ENCODE peak calls at places on chromosomes 3 and 15, in seven cellular contexts. One of them, this sample, is unnamed.

GRCh38 chr15:77044228-77045042 is 26.5 kb downstream of the TSPAN3 start:
- DNase-seq in cardiac muscle cell: no peak
- DNase-seq in neural progenitor cell: no peak
- DNase-seq in pancreas: no peak
- DNase-seq in heart right ventricle: no peak
- DNase-seq in breast epithelium: no peak
- DNase-seq in colonic mucosa: no peak
- DNase-seq in this sample: no peak

GRCh38 chr3:147008458-147008857 is 397.9 kb downstream of the ZIC4 start:
- DNase-seq in cardiac muscle cell: no peak
- DNase-seq in neural progenitor cell: no peak
- DNase-seq in pancreas: no peak
- DNase-seq in heart right ventricle: no peak
- DNase-seq in breast epithelium: no peak
- DNase-seq in colonic mucosa: no peak
- DNase-seq in this sample: no peak

GRCh38 chr3:36697397-36698001 is 66.9 kb downstream of the DCLK3 start:
- DNase-seq in cardiac muscle cell: no peak
- DNase-seq in neural progenitor cell: peak; percentile 31
- DNase-seq in pancreas: no peak
- DNase-seq in heart right ventricle: no peak
- DNase-seq in breast epithelium: no peak
- DNase-seq in colonic mucosa: no peak
- DNase-seq in this sample: no peak

GRCh38 chr3:45816544-45816943 is 20.2 kb upstream of the SLC6A20 start:
- DNase-seq in cardiac muscle cell: peak; percentile 47
- DNase-seq in neural progenitor cell: no peak
- DNase-seq in pancreas: no peak
- DNase-seq in heart right ventricle: peak; percentile 18
- DNase-seq in breast epithelium: no peak
- DNase-seq in colonic mucosa: no peak
- DNase-seq in this sample: no peak

GRCh38 chr3:10088256-10088655 is 19.8 kb downstream of the FANCD2OS start:
- DNase-seq in cardiac muscle cell: no peak
- DNase-seq in neural progenitor cell: no peak
- DNase-seq in pancreas: no peak
- DNase-seq in heart right ventricle: no peak
- DNase-seq in breast epithelium: no peak
- DNase-seq in colonic mucosa: no peak
- DNase-seq in this sample: no peak

GRCh38 chr15:85620321-85621044 is 174.2 kb downstream of the KLHL25 start:
- DNase-seq in cardiac muscle cell: peak; percentile 80
- DNase-seq in neural progenitor cell: no peak
- DNase-seq in pancreas: no peak
- DNase-seq in heart right ventricle: no peak
- DNase-seq in breast epithelium: no peak
- DNase-seq in colonic mucosa: no peak
- DNase-seq in this sample: peak; percentile 9

GRCh38 chr15:45397116-45397665 is 18.8 kb upstream of the GATM start:
- DNase-seq in cardiac muscle cell: no peak
- DNase-seq in neural progenitor cell: no peak
- DNase-seq in pancreas: no peak
- DNase-seq in heart right ventricle: no peak
- DNase-seq in breast epithelium: no peak
- DNase-seq in colonic mucosa: no peak
- DNase-seq in this sample: no peak

GRCh38 chr3:155131104-155131503 is 51.0 kb downstream of the MME start:
- DNase-seq in cardiac muscle cell: peak; percentile 67
- DNase-seq in neural progenitor cell: no peak
- DNase-seq in pancreas: no peak
- DNase-seq in heart right ventricle: no peak
- DNase-seq in breast epithelium: no peak
- DNase-seq in colonic mucosa: no peak
- DNase-seq in this sample: no peak

GRCh38 chr15:70356062-70356860 is 258.5 kb upstream of the TLE3 start:
- DNase-seq in cardiac muscle cell: no peak
- DNase-seq in neural progenitor cell: no peak
- DNase-seq in pancreas: no peak
- DNase-seq in heart right ventricle: no peak
- DNase-seq in breast epithelium: no peak
- DNase-seq in colonic mucosa: no peak
- DNase-seq in this sample: no peak

GRCh38 chr3:130783629-130784028 is 37.0 kb upstream of the PIK3R4 start:
- DNase-seq in cardiac muscle cell: peak; percentile 80
- DNase-seq in neural progenitor cell: no peak
- DNase-seq in pancreas: no peak
- DNase-seq in heart right ventricle: no peak
- DNase-seq in breast epithelium: no peak
- DNase-seq in colonic mucosa: no peak
- DNase-seq in this sample: no peak

GRCh38 chr3:99753268-99753975 is 64.2 kb upstream of the CMSS1 start:
- DNase-seq in cardiac muscle cell: peak; percentile 93
- DNase-seq in neural progenitor cell: peak; percentile 79
- DNase-seq in pancreas: no peak
- DNase-seq in heart right ventricle: no peak
- DNase-seq in breast epithelium: no peak
- DNase-seq in colonic mucosa: no peak
- DNase-seq in this sample: peak; percentile 15

GRCh38 chr3:129022114-129022994 is 21.2 kb downstream of the EFCC1 start:
- DNase-seq in cardiac muscle cell: peak; percentile 90
- DNase-seq in neural progenitor cell: no peak
- DNase-seq in pancreas: peak; percentile 55
- DNase-seq in heart right ventricle: peak; percentile 83
- DNase-seq in breast epithelium: no peak
- DNase-seq in colonic mucosa: peak; percentile 62
- DNase-seq in this sample: no peak

GRCh38 chr3:36833160-36833814 is 68.9 kb upstream of the DCLK3 start:
- DNase-seq in cardiac muscle cell: no peak
- DNase-seq in neural progenitor cell: no peak
- DNase-seq in pancreas: no peak
- DNase-seq in heart right ventricle: no peak
- DNase-seq in breast epithelium: no peak
- DNase-seq in colonic mucosa: no peak
- DNase-seq in this sample: no peak

GRCh38 chr3:60010778-60011177 is 961.0 kb upstream of the CFAP20DC start:
- DNase-seq in cardiac muscle cell: no peak
- DNase-seq in neural progenitor cell: no peak
- DNase-seq in pancreas: no peak
- DNase-seq in heart right ventricle: no peak
- DNase-seq in breast epithelium: no peak
- DNase-seq in colonic mucosa: peak; percentile 18
- DNase-seq in this sample: peak; percentile 97

GRCh38 chr15:29685156-29686078 is 136.9 kb downstream of the TJP1 start:
- DNase-seq in cardiac muscle cell: peak; percentile 34
- DNase-seq in neural progenitor cell: no peak
- DNase-seq in pancreas: no peak
- DNase-seq in heart right ventricle: no peak
- DNase-seq in breast epithelium: no peak
- DNase-seq in colonic mucosa: no peak
- DNase-seq in this sample: no peak

GRCh38 chr3:194423317-194423716 is 24.3 kb upstream of the GP5 start:
- DNase-seq in cardiac muscle cell: no peak
- DNase-seq in neural progenitor cell: no peak
- DNase-seq in pancreas: no peak
- DNase-seq in heart right ventricle: no peak
- DNase-seq in breast epithelium: no peak
- DNase-seq in colonic mucosa: no peak
- DNase-seq in this sample: no peak

GRCh38 chr3:18224406-18224805 is 200.7 kb downstream of the SATB1 start:
- DNase-seq in cardiac muscle cell: no peak
- DNase-seq in neural progenitor cell: no peak
- DNase-seq in pancreas: no peak
- DNase-seq in heart right ventricle: no peak
- DNase-seq in breast epithelium: no peak
- DNase-seq in colonic mucosa: no peak
- DNase-seq in this sample: no peak

GRCh38 chr3:18225709-18226108 is 199.4 kb downstream of the SATB1 start:
- DNase-seq in cardiac muscle cell: no peak
- DNase-seq in neural progenitor cell: no peak
- DNase-seq in pancreas: no peak
- DNase-seq in heart right ventricle: no peak
- DNase-seq in breast epithelium: no peak
- DNase-seq in colonic mucosa: no peak
- DNase-seq in this sample: no peak

GRCh38 chr3:18232317-18232716 is 192.8 kb downstream of the SATB1 start:
- DNase-seq in cardiac muscle cell: no peak
- DNase-seq in neural progenitor cell: no peak
- DNase-seq in pancreas: no peak
- DNase-seq in heart right ventricle: no peak
- DNase-seq in breast epithelium: no peak
- DNase-seq in colonic mucosa: no peak
- DNase-seq in this sample: no peak

GRCh38 chr3:18223591-18224338 is 201.4 kb downstream of the SATB1 start:
- DNase-seq in cardiac muscle cell: no peak
- DNase-seq in neural progenitor cell: no peak
- DNase-seq in pancreas: no peak
- DNase-seq in heart right ventricle: no peak
- DNase-seq in breast epithelium: no peak
- DNase-seq in colonic mucosa: no peak
- DNase-seq in this sample: peak; percentile 16

DNA sequence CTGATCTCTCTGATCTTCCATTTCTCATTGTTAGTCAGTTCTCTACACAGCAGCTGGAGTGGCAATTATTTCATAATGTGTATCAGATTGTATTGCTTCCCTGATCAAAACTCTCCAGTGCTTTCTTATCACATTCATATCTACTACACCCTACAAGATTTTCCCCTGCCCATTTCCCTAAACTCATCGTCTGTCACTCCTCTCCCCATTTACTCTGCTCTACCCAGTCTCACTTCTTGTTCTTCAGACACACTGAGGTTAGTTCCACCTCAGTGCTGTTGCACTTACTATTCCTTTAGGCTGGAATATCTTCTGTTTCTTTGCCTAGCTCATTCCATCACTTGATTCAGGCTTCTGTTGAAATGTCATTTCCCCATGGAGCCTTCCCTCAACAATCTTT is 197.1 kb downstream of the SATB1 start:
- DNase-seq in cardiac muscle cell: no peak
- DNase-seq in neural progenitor cell: no peak
- DNase-seq in pancreas: no peak
- DNase-seq in heart right ventricle: no peak
- DNase-seq in breast epithelium: no peak
- DNase-seq in colonic mucosa: no peak
- DNase-seq in this sample: no peak
- H3K9me3 ChIP-seq in cardiac muscle cell: no peaks in the 10 kb centered on the region
- H3K9me3 ChIP-seq in neural progenitor cell: no peaks in the 10 kb centered on the region
- H3K9me3 ChIP-seq in pancreas: no peaks in the 10 kb centered on the region
- H3K9me3 ChIP-seq in heart right ventricle: no peaks in the 10 kb centered on the region
- H3K9me3 ChIP-seq in breast epithelium: no peaks in the 10 kb centered on the region
- H3K9me3 ChIP-seq in colonic mucosa: no peaks in the 10 kb centered on the region
- H3K9me3 ChIP-seq in this sample: no peaks in the 10 kb centered on the region

DNA sequence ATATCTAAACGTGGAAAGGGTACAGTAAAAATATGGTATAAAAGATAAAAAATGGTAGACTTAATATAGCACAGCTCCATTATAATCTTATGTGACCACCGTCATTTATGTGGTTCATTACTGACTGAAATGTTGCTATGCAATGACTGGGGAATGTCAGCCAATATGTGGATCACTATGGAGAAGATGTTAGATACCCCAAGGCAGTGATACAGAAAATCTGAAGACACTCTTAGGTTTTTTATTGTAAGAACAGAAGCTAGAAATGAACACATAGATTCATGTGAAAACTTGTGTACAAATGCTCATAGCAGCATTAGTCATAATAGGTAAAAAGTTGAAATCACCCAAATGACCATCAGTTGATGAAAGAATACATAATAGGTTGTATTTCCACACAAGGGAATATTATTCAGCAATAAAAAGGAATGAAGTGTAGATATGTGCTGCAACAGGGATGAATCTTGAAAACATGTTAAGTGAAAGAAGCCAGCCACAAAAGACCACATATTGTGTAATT is 18.4 kb downstream of the MEF2A start:
- DNase-seq in cardiac muscle cell: no peak
- DNase-seq in neural progenitor cell: no peak
- DNase-seq in pancreas: no peak
- DNase-seq in heart right ventricle: no peak
- DNase-seq in breast epithelium: no peak
- DNase-seq in colonic mucosa: no peak
- DNase-seq in this sample: no peak
- H3K9me3 ChIP-seq in cardiac muscle cell: no peaks in the 10 kb centered on the region
- H3K9me3 ChIP-seq in neural progenitor cell: no peaks in the 10 kb centered on the region
- H3K9me3 ChIP-seq in pancreas: no peaks in the 10 kb centered on the region
- H3K9me3 ChIP-seq in heart right ventricle: peaks cover 37% of the 10 kb centered on the region
- H3K9me3 ChIP-seq in breast epithelium: peaks cover 4% of the 10 kb centered on the region
- H3K9me3 ChIP-seq in colonic mucosa: no peaks in the 10 kb centered on the region
- H3K9me3 ChIP-seq in this sample: peaks cover 25% of the 10 kb centered on the region

DNA sequence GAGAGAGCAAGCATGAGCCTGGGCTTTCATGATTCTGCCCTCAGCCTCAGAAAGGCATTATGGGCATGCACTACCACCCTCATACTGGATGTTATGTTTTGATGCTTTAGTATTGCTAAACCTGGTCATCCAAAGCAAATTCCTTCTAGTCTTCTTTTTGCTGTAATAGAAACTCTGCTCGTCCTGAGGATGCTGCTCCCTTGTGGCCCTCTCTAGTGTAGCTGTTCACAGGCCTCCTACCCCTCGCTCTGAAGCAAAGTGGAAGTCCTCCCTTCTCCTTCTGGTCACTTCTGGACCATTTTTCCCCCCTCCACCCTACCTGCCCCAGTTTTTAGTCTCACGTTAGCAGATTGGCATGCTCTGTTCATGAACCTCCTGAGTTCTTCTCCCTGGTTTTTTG is 22.9 kb upstream of the CCNL1 start:
- DNase-seq in cardiac muscle cell: peak; percentile 6
- DNase-seq in neural progenitor cell: no peak
- DNase-seq in pancreas: no peak
- DNase-seq in heart right ventricle: no peak
- DNase-seq in breast epithelium: no peak
- DNase-seq in colonic mucosa: no peak
- DNase-seq in this sample: no peak
- H3K9me3 ChIP-seq in cardiac muscle cell: no peaks in the 10 kb centered on the region
- H3K9me3 ChIP-seq in neural progenitor cell: peaks cover 20% of the 10 kb centered on the region
- H3K9me3 ChIP-seq in pancreas: no peaks in the 10 kb centered on the region
- H3K9me3 ChIP-seq in heart right ventricle: peaks cover 17% of the 10 kb centered on the region
- H3K9me3 ChIP-seq in breast epithelium: no peaks in the 10 kb centered on the region
- H3K9me3 ChIP-seq in colonic mucosa: no peaks in the 10 kb centered on the region
- H3K9me3 ChIP-seq in this sample: peaks cover 31% of the 10 kb centered on the region

GRCh38 chr15:75138016-75138999 is 63.4 kb upstream of the C15orf39 start:
- DNase-seq in cardiac muscle cell: peak; percentile 40
- DNase-seq in neural progenitor cell: no peak
- DNase-seq in pancreas: no peak
- DNase-seq in heart right ventricle: no peak
- DNase-seq in breast epithelium: no peak
- DNase-seq in colonic mucosa: no peak
- DNase-seq in this sample: no peak

GRCh38 chr15:75145027-75145841 is 56.4 kb upstream of the C15orf39 start:
- DNase-seq in cardiac muscle cell: no peak
- DNase-seq in neural progenitor cell: no peak
- DNase-seq in pancreas: no peak
- DNase-seq in heart right ventricle: no peak
- DNase-seq in breast epithelium: no peak
- DNase-seq in colonic mucosa: no peak
- DNase-seq in this sample: no peak

GRCh38 chr15:75143738-75144334 is 57.8 kb upstream of the C15orf39 start:
- DNase-seq in cardiac muscle cell: peak; percentile 19
- DNase-seq in neural progenitor cell: no peak
- DNase-seq in pancreas: no peak
- DNase-seq in heart right ventricle: no peak
- DNase-seq in breast epithelium: no peak
- DNase-seq in colonic mucosa: no peak
- DNase-seq in this sample: no peak

GRCh38 chr15:75140080-75140879 is 61.4 kb upstream of the C15orf39 start:
- DNase-seq in cardiac muscle cell: peak; percentile 28
- DNase-seq in neural progenitor cell: peak; percentile 26
- DNase-seq in pancreas: no peak
- DNase-seq in heart right ventricle: no peak
- DNase-seq in breast epithelium: no peak
- DNase-seq in colonic mucosa: no peak
- DNase-seq in this sample: no peak

GRCh38 chr15:75142499-75142898 is 59.2 kb upstream of the C15orf39 start:
- DNase-seq in cardiac muscle cell: no peak
- DNase-seq in neural progenitor cell: no peak
- DNase-seq in pancreas: no peak
- DNase-seq in heart right ventricle: no peak
- DNase-seq in breast epithelium: no peak
- DNase-seq in colonic mucosa: no peak
- DNase-seq in this sample: no peak
- H3K9me3 ChIP-seq in cardiac muscle cell: no peaks in the 10 kb centered on the region
- H3K9me3 ChIP-seq in neural progenitor cell: peaks cover 11% of the 10 kb centered on the region
- H3K9me3 ChIP-seq in pancreas: no peaks in the 10 kb centered on the region
- H3K9me3 ChIP-seq in heart right ventricle: peaks cover 47% of the 10 kb centered on the region
- H3K9me3 ChIP-seq in breast epithelium: peaks cover 49% of the 10 kb centered on the region
- H3K9me3 ChIP-seq in colonic mucosa: no peaks in the 10 kb centered on the region
- H3K9me3 ChIP-seq in this sample: peaks cover 23% of the 10 kb centered on the region

This sample was measured in CD4-positive, CD25-positive, alpha-beta regulatory T cell.